ENCODE peak calls at places on chromosomes 6 and 20, in five cellular contexts. J is HCT116, G is PC-3, N is OCI-LY7, A is GM23338. Q is an unnamed sample. For H4K20me1, the result is how much of the 10 kb centered on the place peaks cover.

GRCh38 chr20:50283922-50284810 is 93.5 kb downstream of the CEBPB start:
- DNase-seq in J (peak), G (peak), N (no peak), A (no peak), Q (peak)

GRCh38 chr20:45322952-45323383 is 14.9 kb upstream of the MATN4 start:
- DNase-seq in J (peak), G (peak), N (peak), A (no peak), Q (peak)

GRCh38 chr6:125942677-125943527 is 13.7 kb upstream of the HINT3 start:
- DNase-seq in J (no peak), G (peak), N (no peak), A (no peak), Q (peak)

GRCh38 chr6:50819906-50820589 is 1.4 kb downstream of the TFAP2B start:
- DNase-seq in J (no peak), G (no peak), N (no peak), A (peak), Q (no peak)

GRCh38 chr6:139474145-139475108 is 100.0 kb upstream of the CITED2 start:
- DNase-seq in J (no peak), G (no peak), N (no peak), A (peak), Q (peak)

GRCh38 chr20:19775353-19776201 is 17.5 kb downstream of the RIN2 start:
- DNase-seq in J (no peak), G (peak), N (no peak), A (no peak), Q (peak)

GRCh38 chr20:1813101-1813529 is 82.1 kb upstream of the SIRPA start:
- DNase-seq in J (no peak), G (peak), N (no peak), A (no peak), Q (no peak)

GRCh38 chr20:24770628-24771556 is 178.2 kb upstream of the CST7 start:
- DNase-seq in J (no peak), G (no peak), N (no peak), A (no peak), Q (no peak)

GRCh38 chr20:50057409-50058053 is 55.4 kb downstream of the UBE2V1 start:
- DNase-seq in J (no peak), G (no peak), N (no peak), A (no peak), Q (no peak)

GRCh38 chr6:170247178-170247701 is 43.6 kb downstream of the DLL1 start:
- DNase-seq in J (no peak), G (no peak), N (no peak), A (no peak), Q (no peak)

GRCh38 chr6:16688984-16689636 is 72.2 kb downstream of the ATXN1 start:
- DNase-seq in J (no peak), G (peak), N (no peak), A (no peak), Q (no peak)

GRCh38 chr20:53040678-53041674 is 68.8 kb downstream of the TSHZ2 start:
- DNase-seq in J (no peak), G (no peak), N (peak), A (no peak), Q (no peak)

GRCh38 chr20:18701969-18702368 is 111.6 kb upstream of the SCP2D1 start:
- DNase-seq in J (no peak), G (no peak), N (no peak), A (no peak), Q (no peak)

GRCh38 chr20:18705906-18706305 is 107.7 kb upstream of the SCP2D1 start:
- DNase-seq in J (no peak), G (no peak), N (no peak), A (no peak), Q (no peak)

GRCh38 chr20:18702736-18703135 is 110.8 kb upstream of the SCP2D1 start:
- DNase-seq in J (no peak), G (no peak), N (no peak), A (no peak), Q (no peak)

DNA sequence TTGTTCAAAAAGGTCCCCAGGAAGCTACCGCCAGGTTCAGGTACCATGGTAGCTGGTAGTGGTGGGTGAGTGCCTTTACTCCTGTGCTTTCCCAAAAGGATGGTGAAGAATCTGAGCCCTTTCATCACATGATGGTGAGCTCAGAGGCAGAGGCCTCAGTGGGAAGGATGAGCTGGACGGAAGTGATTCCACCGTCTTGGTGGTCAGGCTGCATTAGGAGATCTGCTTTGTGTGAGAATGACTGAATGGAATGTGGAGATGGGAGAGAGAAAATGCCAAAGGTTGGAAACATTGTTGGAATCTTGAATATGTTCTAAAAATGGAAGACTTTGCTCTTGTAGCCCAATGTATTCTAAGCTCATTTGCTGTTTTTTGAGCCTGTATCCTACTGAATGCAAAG is 108.1 kb upstream of the SCP2D1 start:
- DNase-seq in J (no peak), G (no peak), N (no peak), A (no peak), Q (peak)
- TF ChIP-seq CTCF in J (no peak), G (no peak), N (no peak), A (no peak), Q (no peak)

GRCh38 chr6:106318061-106318460 is 7.5 kb downstream of the ATG5 start:
- DNase-seq in J (no peak), G (no peak), N (no peak), A (no peak), Q (no peak)
- H4K20me1 ChIP-seq in J (under half), G (under half), N (under half), A (under half), Q (under half)

GRCh38 chr6:37478827-37479226 is 20.9 kb downstream of the CCDC167 start:
- DNase-seq in J (no peak), G (no peak), N (no peak), A (no peak), Q (no peak)

GRCh38 chr6:37477186-37477585 is 22.5 kb downstream of the CCDC167 start:
- DNase-seq in J (no peak), G (no peak), N (no peak), A (no peak), Q (no peak)

GRCh38 chr6:37480118-37480736 is 19.5 kb downstream of the CCDC167 start:
- DNase-seq in J (no peak), G (peak), N (no peak), A (no peak), Q (no peak)

GRCh38 chr6:37479266-37479854 is 20.3 kb downstream of the CCDC167 start:
- DNase-seq in J (no peak), G (no peak), N (no peak), A (no peak), Q (no peak)

DNA sequence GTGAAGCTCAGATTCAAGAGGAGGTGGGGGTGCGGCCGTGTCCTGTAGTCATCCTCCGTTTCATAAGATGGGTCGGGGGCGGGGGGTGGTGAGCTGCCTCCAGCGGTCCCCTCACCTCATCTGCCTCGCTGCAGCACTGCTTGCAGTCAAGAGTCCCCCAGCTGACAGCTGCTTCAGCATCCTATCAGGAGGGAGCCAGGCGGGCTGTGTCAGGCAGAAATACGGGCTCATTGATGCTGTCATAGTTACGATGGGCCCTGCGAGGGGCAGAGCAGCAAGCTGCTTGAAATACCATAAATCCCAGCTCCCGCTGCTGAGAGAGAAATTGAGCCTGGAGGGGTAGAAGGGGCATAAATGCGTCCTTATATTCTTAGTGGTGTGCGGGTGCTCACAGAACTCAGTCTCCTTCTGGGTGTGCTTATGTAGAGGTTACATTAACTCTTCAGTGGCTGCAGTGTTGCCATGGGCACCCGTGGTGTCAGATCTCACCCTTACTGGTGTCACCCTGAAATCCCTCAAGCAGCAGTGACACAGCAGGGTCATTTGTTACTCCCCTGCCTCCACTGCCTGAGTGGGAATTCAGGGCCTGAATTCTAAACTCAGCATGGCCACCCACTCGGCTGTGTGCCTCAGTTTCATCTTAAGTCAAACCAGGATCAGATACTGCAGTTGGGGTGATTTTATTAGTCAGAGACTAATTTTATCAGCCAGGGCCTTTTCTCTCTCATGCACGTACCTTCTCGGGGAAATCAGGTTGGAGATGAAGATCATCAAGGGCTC is 21.8 kb downstream of the CCDC167 start:
- DNase-seq in J (no peak), G (no peak), N (no peak), A (no peak), Q (no peak)
- TF ChIP-seq EZH2phosphoT487 in J (no peak), G (no peak), N (no peak), A (no peak), Q (no peak)

GRCh38 chr6:110476046-110476849 is at the start of gene SLC22A16:
- DNase-seq in J (no peak), G (no peak), N (no peak), A (peak), Q (no peak)

GRCh38 chr6:110474500-110474899 is 1.9 kb downstream of the SLC22A16 start:
- DNase-seq in J (no peak), G (no peak), N (no peak), A (no peak), Q (no peak)

GRCh38 chr6:110471966-110472365 is 4.4 kb downstream of the SLC22A16 start:
- DNase-seq in J (no peak), G (no peak), N (no peak), A (no peak), Q (no peak)

GRCh38 chr6:110475255-110475654 is 1.2 kb downstream of the SLC22A16 start:
- DNase-seq in J (no peak), G (no peak), N (peak), A (no peak), Q (no peak)

DNA sequence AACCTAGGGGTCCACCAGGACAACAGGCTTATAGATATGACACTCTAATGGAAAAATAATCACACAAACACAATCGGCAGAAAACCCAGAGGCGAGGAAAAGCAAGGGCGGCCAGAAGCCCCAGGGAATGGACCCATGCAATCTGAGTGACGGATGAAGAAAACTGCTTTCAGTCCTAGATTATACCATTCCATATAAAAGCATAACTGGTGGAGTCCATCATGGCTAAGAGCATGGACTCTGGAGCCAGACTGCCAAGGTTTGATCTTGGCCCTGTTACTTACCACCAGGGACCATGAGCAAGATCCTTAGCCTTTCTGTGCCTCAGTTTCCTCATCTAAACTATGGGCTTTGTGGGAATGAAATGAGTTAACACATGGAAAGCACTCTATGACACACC is 3.7 kb downstream of the SLC22A16 start:
- DNase-seq in J (no peak), G (no peak), N (no peak), A (no peak), Q (no peak)
- TF ChIP-seq CTCF in J (no peak), G (no peak), N (no peak), A (no peak), Q (no peak)

GRCh38 chr20:35708502-35708901 is 9.3 kb downstream of the ROMO1 start:
- DNase-seq in J (no peak), G (no peak), N (no peak), A (no peak), Q (no peak)
- H4K20me1 ChIP-seq in J (half or more), G (half or more), N (under half), A (half or more), Q (half or more)

GRCh38 chr6:130885392-130886192 is 58.4 kb downstream of the SMLR1 start:
- DNase-seq in J (peak), G (peak), N (peak), A (peak), Q (peak)
- TF ChIP-seq EZH2phosphoT487 in J (no peak), G (no peak), N (no peak), A (no peak), Q (no peak)

GRCh38 chr6:107707346-107708270 is 116.5 kb downstream of the SCML4 start:
- DNase-seq in J (no peak), G (no peak), N (no peak), A (no peak), Q (no peak)
- TF ChIP-seq CTCF in J (no peak), G (no peak), N (no peak), A (no peak), Q (no peak)

DNA sequence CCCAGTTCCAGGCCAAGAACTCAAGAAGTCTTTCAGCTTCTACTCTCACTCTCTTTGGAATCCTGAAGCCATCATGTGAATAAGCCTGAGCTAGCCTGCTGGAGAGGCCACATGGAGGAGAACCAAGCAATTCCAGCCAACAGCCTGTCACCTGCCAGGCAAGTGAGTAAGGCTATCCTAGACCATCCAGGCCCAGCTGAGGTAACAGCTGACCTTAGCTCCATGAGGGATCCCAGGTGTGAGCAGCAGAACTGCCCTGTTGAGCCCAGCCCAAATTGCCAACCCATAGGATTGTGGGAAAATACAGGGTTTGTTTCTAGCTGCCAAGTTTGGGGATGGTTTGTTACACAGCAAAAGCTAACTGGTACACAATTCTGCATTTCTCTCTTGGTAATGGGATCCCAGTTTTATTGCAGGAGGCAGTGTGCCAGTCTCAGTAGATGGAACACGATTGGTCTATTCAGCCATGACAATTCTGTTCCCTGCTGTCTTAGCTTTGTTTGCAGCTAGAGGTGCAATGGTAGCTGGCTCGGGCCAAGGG is 5.5 kb downstream of the SRXN1 start:
- DNase-seq in J (no peak), G (no peak), N (no peak), A (no peak), Q (no peak)
- H4K20me1 ChIP-seq in J (under half), G (under half), N (under half), A (under half), Q (under half)

GRCh38 chr20:46350986-46351267 is 42.6 kb upstream of the CDH22 start:
- DNase-seq in J (no peak), G (no peak), N (no peak), A (peak), Q (no peak)

GRCh38 chr20:46348972-46349741 is 40.9 kb upstream of the CDH22 start:
- DNase-seq in J (peak), G (peak), N (peak), A (peak), Q (peak)

GRCh38 chr20:46349742-46350056 is 41.4 kb upstream of the CDH22 start:
- DNase-seq in J (no peak), G (no peak), N (peak), A (no peak), Q (peak)

GRCh38 chr20:46351357-46352058 is 43.2 kb upstream of the CDH22 start:
- DNase-seq in J (no peak), G (no peak), N (no peak), A (no peak), Q (no peak)

DNA sequence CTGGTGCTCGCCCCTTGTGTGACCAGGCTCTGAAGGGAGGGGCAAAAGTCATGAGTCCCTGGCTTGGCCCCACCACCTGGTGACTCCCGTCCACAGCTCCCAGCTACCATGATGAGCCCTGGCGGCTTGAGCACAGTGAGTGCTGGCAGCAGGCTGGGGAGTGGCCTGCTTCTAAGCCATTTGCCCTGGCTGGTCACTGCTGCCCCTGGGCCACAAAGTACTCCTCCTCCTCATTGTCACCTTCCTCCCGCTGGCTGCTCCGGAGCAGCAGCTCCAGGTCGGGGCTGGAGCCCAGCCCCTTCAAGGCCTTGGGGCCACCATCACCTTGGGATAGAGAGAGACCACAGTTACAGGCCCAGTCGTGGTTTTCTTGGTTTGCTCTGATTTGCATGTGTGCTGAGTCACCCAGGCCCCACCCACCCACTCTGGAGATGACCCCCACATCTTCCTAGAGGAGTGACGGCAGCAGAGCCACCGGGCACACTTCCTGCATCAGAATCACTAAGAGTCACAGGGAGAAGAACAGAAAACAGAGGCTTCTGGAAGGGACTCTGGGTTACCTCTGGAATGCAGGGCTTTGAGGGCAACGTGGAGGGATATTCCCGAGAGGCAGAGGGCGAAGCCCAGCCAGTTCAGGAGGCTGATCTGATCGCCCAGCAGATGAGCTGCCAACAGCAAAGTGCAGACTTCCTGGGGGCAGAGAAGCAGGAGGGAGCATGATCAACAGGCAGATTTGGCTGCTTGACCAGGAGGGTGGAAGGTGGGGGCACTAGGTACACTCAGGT is 42.1 kb upstream of the CDH22 start:
- DNase-seq in J (no peak), G (peak), N (peak), A (peak), Q (peak)
- TF ChIP-seq EZH2phosphoT487 in J (no peak), G (no peak), N (no peak), A (no peak), Q (no peak)

DNA sequence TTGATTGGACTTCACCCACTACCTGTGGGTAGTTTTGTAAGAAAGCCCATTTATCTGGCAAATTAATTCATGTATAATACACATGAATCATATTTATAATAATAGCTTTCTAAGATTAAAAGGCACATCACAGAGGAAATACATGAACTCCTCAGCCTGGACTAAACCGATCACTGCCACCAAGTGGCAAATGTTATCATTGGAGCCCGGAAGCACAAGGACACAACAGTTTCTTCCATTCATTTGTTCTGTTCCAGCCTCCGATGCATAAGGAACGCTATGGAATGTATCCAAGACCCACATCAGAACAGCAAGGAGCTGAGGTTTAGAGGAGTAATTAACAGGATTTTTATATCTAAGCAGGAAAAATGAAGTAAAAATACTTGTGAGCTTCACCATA is 13.9 kb upstream of the IPCEF1 start:
- DNase-seq in J (peak), G (peak), N (peak), A (peak), Q (peak)
- TF ChIP-seq CTCF in J (peak), G (peak), N (peak), A (peak), Q (peak)

Q was measured in hepatocyte.